ENCODE peak calls at places on chromosomes 6 and 20, in four cellular contexts. X is NCI-H2081, J is KG1, V is NCI-H1105 treated with DMSO at 0.1 percent for 48 hours. Z is an unnamed sample.

GRCh38 chr6:2902470-2902762 is 693 bp downstream of the SERPINB9 start:
- DNase-seq in J (no peak), V (no peak), X (no peak), Z (no peak)

GRCh38 chr6:30007132-30007764 is 53.8 kb upstream of the POLR1H start:
- DNase-seq in J (no peak), V (peak; percentile 66), X (no peak), Z (peak; percentile 11)

GRCh38 chr20:63220696-63221399 is 4.9 kb upstream of the YTHDF1 start:
- DNase-seq in J (no peak), X (no peak), V (no peak), Z (no peak)

GRCh38 chr6:14861491-14861943 is 384.4 kb upstream of the JARID2 start:
- DNase-seq in V (no peak), X (no peak), J (no peak), Z (no peak)

GRCh38 chr6:95109212-95109611 is 468.1 kb upstream of the MANEA start:
- DNase-seq in J (no peak), V (no peak), X (no peak), Z (no peak)

GRCh38 chr6:63353282-63353630 is 33.5 kb upstream of the LGSN start:
- DNase-seq in V (no peak), X (no peak), J (no peak), Z (no peak)

GRCh38 chr6:166907871-166908806 is 48.2 kb downstream of the RNASET2 start:
- DNase-seq in J (no peak), X (no peak), V (no peak), Z (no peak)

GRCh38 chr6:84074988-84075781 is 41.6 kb downstream of the MRAP2 start:
- DNase-seq in J (no peak), V (no peak), X (no peak), Z (no peak)

GRCh38 chr20:63036266-63036665 is 29.5 kb upstream of the BHLHE23 start:
- DNase-seq in V (no peak), X (no peak), J (no peak), Z (no peak)

GRCh38 chr6:56959094-56959493 is 4.2 kb downstream of the BEND6 start:
- DNase-seq in V (no peak), J (no peak), X (no peak), Z (no peak)

GRCh38 chr6:7770111-7770510 is 44.2 kb downstream of the BMP6 start:
- DNase-seq in X (no peak), J (no peak), V (no peak), Z (no peak)

GRCh38 chr6:166240889-166241288 is 67.3 kb downstream of the PRR18 start:
- DNase-seq in V (no peak), X (no peak), J (no peak), Z (no peak)